ENCODE peak calls at places on chromosome 21, in four cellular contexts. N, T, U and D are unnamed samples.

GRCh38 chr21:27645285-27645684 is 678.4 kb upstream of the ADAMTS5 start:
- DNase-seq in T (no peak), U (no peak), N (peak; percentile 47), D (no peak)

GRCh38 chr21:34668803-34669148 is at the start of gene CLIC6:
- DNase-seq in T (peak; percentile 80), U (no peak), N (no peak), D (no peak)

GRCh38 chr21:39860600-39860999 is 6.6 kb upstream of the PCP4 start:
- DNase-seq in T (no peak), U (no peak), N (no peak), D (no peak)

GRCh38 chr21:44966135-44967081 is 26.6 kb downstream of the SLX9 start:
- DNase-seq in U (no peak), T (no peak), N (no peak), D (no peak)

GRCh38 chr21:43854773-43855633 is 10.0 kb upstream of the AGPAT3 start:
- DNase-seq in T (no peak), N (no peak), U (no peak), D (no peak)

GRCh38 chr21:45724994-45725843 is 81.7 kb downstream of the PCBP3 start:
- DNase-seq in N (no peak), T (no peak), U (no peak), D (no peak)

GRCh38 chr21:46052703-46053651 is 44.9 kb upstream of the COL6A2 start:
- DNase-seq in U (no peak), T (no peak), N (peak; percentile 95), D (peak; percentile 72)

GRCh38 chr21:15027056-15027455 is 37.7 kb downstream of the NRIP1 start:
- DNase-seq in T (no peak), N (no peak), U (no peak), D (no peak)

GRCh38 chr21:15425049-15425448 is 304.7 kb upstream of the USP25 start:
- DNase-seq in U (no peak), T (no peak), N (no peak), D (no peak)

GRCh38 chr21:46599251-46599572 is 5.7 kb downstream of the S100B start:
- DNase-seq in N (peak; percentile 92), T (no peak), U (peak; percentile 80), D (no peak)

GRCh38 chr21:44314128-44314527 is 14.3 kb downstream of the PFKL start:
- DNase-seq in N (no peak), U (no peak), T (no peak), D (no peak)

GRCh38 chr21:45562401-45562800 is 20.2 kb upstream of the SLC19A1 start:
- DNase-seq in U (no peak), N (peak; percentile 35), T (peak; percentile 16), D (no peak)

GRCh38 chr21:14878971-14879370 is 185.8 kb downstream of the NRIP1 start:
- DNase-seq in N (no peak), T (no peak), U (no peak), D (no peak)

GRCh38 chr21:14358775-14359174 is 24.2 kb downstream of the HSPA13 start:
- DNase-seq in N (no peak), U (no peak), T (no peak), D (no peak)

GRCh38 chr21:44742418-44743153 is 31.2 kb upstream of the TSPEAR start:
- DNase-seq in N (peak; percentile 4), U (no peak), T (no peak), D (no peak)

GRCh38 chr21:44950016-44950326 is 10.1 kb downstream of the SLX9 start:
- DNase-seq in T (no peak), N (no peak), U (no peak), D (no peak)

GRCh38 chr21:21387891-21388290 is 389.7 kb downstream of the NCAM2 start:
- DNase-seq in N (no peak), T (no peak), U (no peak), D (no peak)

GRCh38 chr21:44428281-44428942 is 26.9 kb upstream of the LRRC3 start:
- DNase-seq in U (no peak), N (no peak), T (no peak), D (peak; percentile 47)

GRCh38 chr21:45806042-45806441 is 162.5 kb downstream of the PCBP3 start:
- DNase-seq in U (no peak), T (no peak), N (no peak), D (no peak)

GRCh38 chr21:32256873-32257620 is 21.8 kb downstream of the MIS18A start:
- DNase-seq in U (peak; percentile 63), N (peak; percentile 91), T (peak; percentile 92), D (peak; percentile 76)

DNA sequence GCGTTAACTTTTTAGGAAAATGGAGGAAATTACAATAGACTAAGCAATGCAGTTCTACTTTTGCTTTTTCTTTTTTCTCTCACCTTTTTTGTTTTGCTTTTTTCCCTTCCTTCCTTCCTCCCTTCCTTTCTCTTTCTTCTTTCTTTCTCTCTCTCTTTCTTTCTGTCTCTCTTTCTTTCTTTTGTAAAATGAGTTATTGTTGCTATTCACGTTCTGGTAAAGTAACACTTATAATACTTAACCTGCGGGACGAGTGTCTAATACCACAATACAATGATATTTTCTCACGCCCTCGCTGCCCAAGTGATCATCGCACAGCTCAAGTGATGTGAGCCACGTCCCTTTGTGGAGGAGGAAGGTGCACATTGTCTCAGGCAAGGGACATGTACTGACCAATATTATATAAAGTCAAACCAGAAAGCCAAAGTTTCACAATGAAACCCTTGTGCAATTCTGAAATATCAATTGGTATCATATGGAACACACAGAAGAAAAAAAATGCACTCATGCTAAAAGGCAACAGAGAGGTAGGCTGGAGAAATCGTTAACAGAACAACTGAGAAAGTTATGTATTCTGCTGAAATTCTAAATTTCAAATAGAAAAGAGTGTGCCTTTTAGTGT is 1.7 kb downstream of the JAM2 start:
- DNase-seq in T (no peak), U (no peak), N (no peak), D (no peak)
- H3K4me3 ChIP-seq in T (peak overlapping the region; percentile 58), U (peak overlapping the region; percentile 82), N (no peak overlapping the region), D (peak overlapping the region; percentile 41)

GRCh38 chr21:36861595-36861883 is 104.9 kb downstream of the HLCS start:
- DNase-seq in U (no peak), T (no peak), N (peak; percentile 35), D (no peak)

GRCh38 chr21:36860736-36861594 is 105.5 kb downstream of the HLCS start:
- DNase-seq in T (no peak), U (no peak), N (peak; percentile 79), D (no peak)

GRCh38 chr21:36859744-36860501 is 106.5 kb downstream of the HLCS start:
- DNase-seq in T (peak; percentile 81), U (peak; percentile 88), N (peak; percentile 29), D (peak; percentile 82)

GRCh38 chr21:36856643-36857042 is 109.8 kb downstream of the HLCS start:
- DNase-seq in N (no peak), T (no peak), U (no peak), D (no peak)

GRCh38 chr21:36858320-36858957 is 108.0 kb downstream of the HLCS start:
- DNase-seq in U (no peak), T (no peak), N (peak; percentile 39), D (no peak)
- H3K27me3 ChIP-seq in U (no peaks in the 10 kb centered on the region), T (no peaks in the 10 kb centered on the region), N (no peaks in the 10 kb centered on the region), D (no peaks in the 10 kb centered on the region)

GRCh38 chr21:38310619-38311018 is 53.8 kb downstream of the KCNJ15 start:
- DNase-seq in T (no peak), U (no peak), N (peak; percentile 49), D (no peak)

GRCh38 chr21:38312822-38313221 is 56.0 kb downstream of the KCNJ15 start:
- DNase-seq in U (no peak), N (no peak), T (no peak), D (no peak)

GRCh38 chr21:38308785-38309119 is 52.0 kb downstream of the KCNJ15 start:
- DNase-seq in N (no peak), T (no peak), U (no peak), D (no peak)

GRCh38 chr21:38311765-38312164 is 55.0 kb downstream of the KCNJ15 start:
- DNase-seq in U (no peak), N (no peak), T (no peak), D (no peak)

DNA sequence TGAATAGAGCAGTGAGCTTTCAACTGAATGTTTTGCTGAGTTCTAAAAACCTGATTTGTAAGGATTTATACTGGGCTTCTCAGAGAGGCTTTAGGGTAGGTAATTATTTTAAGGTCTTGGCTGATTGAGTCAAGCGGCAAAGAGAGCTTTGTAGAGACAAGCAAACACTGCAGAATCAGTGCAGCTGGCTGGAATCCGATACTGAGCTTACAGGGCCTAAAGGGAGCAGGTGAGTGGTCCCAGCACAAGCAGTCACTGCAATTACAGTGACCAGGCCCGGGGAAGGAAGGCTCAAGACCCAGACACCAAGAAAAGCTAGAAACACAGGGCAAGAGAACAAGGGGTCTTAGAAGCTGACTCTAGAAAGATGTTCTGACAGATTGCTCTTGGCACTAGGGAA is 54.3 kb downstream of the KCNJ15 start:
- DNase-seq in U (no peak), T (no peak), N (no peak), D (no peak)
- H3K9me3 ChIP-seq in U (no peaks in the 10 kb centered on the region), T (no peaks in the 10 kb centered on the region), N (no peaks in the 10 kb centered on the region), D (no peaks in the 10 kb centered on the region)

GRCh38 chr21:28885853-28886177 is 106.9 kb downstream of the LTN1 start:
- DNase-seq in U (no peak), T (no peak), N (no peak), D (no peak)
- H3K4me3 ChIP-seq in U (no peak overlapping the region), T (no peak overlapping the region), N (no peak overlapping the region), D (peak overlapping the region; percentile 61)

GRCh38 chr21:42599486-42599885 is 53.9 kb upstream of the PDE9A start:
- DNase-seq in T (no peak), N (no peak), U (no peak), D (no peak)
- H3K27me3 ChIP-seq in T (peaks cover 20% of the 10 kb centered on the region), N (peaks cover 15% of the 10 kb centered on the region), U (peaks cover 10% of the 10 kb centered on the region), D (peaks cover 2% of the 10 kb centered on the region)

DNA sequence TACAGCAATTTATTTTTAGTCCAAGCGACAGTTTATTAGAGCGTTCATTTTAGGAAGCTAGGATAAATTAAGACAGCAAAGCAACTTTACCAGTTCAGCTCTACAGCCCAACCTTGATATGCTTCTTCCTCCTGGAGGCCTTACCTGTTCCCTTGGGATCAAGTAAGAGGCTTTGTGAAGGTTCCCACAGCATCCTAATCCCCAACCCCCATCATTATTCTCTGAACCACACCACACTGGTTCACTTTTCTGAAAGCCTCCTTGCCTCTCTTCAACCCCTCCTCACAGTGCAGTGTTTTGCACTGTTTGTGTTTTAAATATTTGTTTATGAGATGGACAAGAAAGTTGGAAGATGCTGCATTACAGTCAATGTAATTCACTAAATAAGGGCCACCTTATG is 126.3 kb upstream of the CXADR start:
- DNase-seq in T (no peak), N (no peak), U (no peak), D (no peak)
- H3K9me3 ChIP-seq in T (no peaks in the 10 kb centered on the region), N (no peaks in the 10 kb centered on the region), U (peaks cover 10% of the 10 kb centered on the region), D (no peaks in the 10 kb centered on the region)

GRCh38 chr21:33383056-33383888 is 19.9 kb upstream of the IFNGR2 start:
- DNase-seq in N (peak; percentile 94), U (peak; percentile 56), T (peak; percentile 76), D (peak; percentile 81)
- H3K4me3 ChIP-seq in N (no peak overlapping the region), U (peak overlapping the region; percentile 36), T (peak overlapping the region; percentile 20), D (no peak overlapping the region)

DNA sequence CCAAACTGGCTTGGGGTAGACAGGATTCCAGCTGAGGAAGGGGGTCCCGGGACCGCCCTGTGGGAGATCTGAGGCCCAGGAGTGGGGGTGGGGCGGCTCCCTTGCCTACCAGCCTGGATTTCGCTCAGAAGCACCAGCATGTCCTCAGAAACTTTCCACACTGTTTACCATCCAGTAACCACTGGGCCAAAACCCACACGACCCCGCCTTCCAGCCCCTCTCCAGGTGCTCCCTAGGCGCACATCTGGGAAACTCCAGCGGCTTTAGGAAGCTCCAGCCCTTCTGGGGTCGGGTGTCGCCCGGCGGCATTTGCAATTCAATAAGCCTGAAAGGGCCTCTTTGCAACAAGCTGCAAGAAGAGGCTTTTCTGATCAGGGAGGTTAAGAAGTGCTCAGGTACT is 4.6 kb downstream of the RIPK4 start:
- DNase-seq in T (no peak), U (no peak), N (no peak), D (no peak)
- H3K27me3 ChIP-seq in T (peaks cover 9% of the 10 kb centered on the region), U (peaks cover 78% of the 10 kb centered on the region), N (peaks cover 76% of the 10 kb centered on the region), D (peaks cover 2% of the 10 kb centered on the region)

GRCh38 chr21:9780441-9780937 is 740.9 kb upstream of the TPTE start:
- DNase-seq in N (no peak), U (no peak), T (no peak), D (no peak)
- H3K9me3 ChIP-seq in N (peaks cover 25% of the 10 kb centered on the region), U (peaks cover 2% of the 10 kb centered on the region), T (peaks cover 2% of the 10 kb centered on the region), D (peaks cover 2% of the 10 kb centered on the region)